ENCODE peak calls at places on chromosomes 16 and 17, in eight cellular contexts. One of them, this sample, is unnamed.

GRCh38 chr17:78176548-78177025 is 8.2 kb downstream of the SYNGR2 start:
- DNase-seq in fibroblast of the aortic adventitia: peak
- DNase-seq in fibroblast of mammary gland: peak
- DNase-seq in heart left ventricle: peak
- DNase-seq in neural progenitor cell: peak
- DNase-seq in uterus: peak
- DNase-seq in GM23338: peak
- DNase-seq in lower lobe of right lung: peak
- DNase-seq in this sample: peak

GRCh38 chr17:49414622-49415350 is at the start of gene PHB1:
- DNase-seq in heart left ventricle: peak
- DNase-seq in GM23338: peak
- DNase-seq in lower lobe of right lung: peak
- DNase-seq in uterus: peak
- DNase-seq in fibroblast of mammary gland: peak
- DNase-seq in fibroblast of the aortic adventitia: peak
- DNase-seq in neural progenitor cell: peak
- DNase-seq in this sample: peak

GRCh38 chr16:25030420-25031131 is 15.4 kb upstream of the ARHGAP17 start:
- DNase-seq in heart left ventricle: no peak
- DNase-seq in uterus: no peak
- DNase-seq in lower lobe of right lung: no peak
- DNase-seq in fibroblast of mammary gland: no peak
- DNase-seq in GM23338: no peak
- DNase-seq in fibroblast of the aortic adventitia: no peak
- DNase-seq in neural progenitor cell: no peak
- DNase-seq in this sample: no peak

GRCh38 chr17:19288453-19288852 is 51.3 kb downstream of the EPN2 start:
- DNase-seq in GM23338: peak
- DNase-seq in fibroblast of mammary gland: no peak
- DNase-seq in neural progenitor cell: peak
- DNase-seq in heart left ventricle: no peak
- DNase-seq in fibroblast of the aortic adventitia: no peak
- DNase-seq in lower lobe of right lung: no peak
- DNase-seq in uterus: no peak
- DNase-seq in this sample: peak

GRCh38 chr17:35972535-35972934 is 8.8 kb downstream of the CCL16 start:
- DNase-seq in GM23338: no peak
- DNase-seq in uterus: no peak
- DNase-seq in fibroblast of the aortic adventitia: no peak
- DNase-seq in heart left ventricle: no peak
- DNase-seq in neural progenitor cell: no peak
- DNase-seq in lower lobe of right lung: no peak
- DNase-seq in fibroblast of mammary gland: no peak
- DNase-seq in this sample: no peak

GRCh38 chr16:69724981-69725479 is 1.3 kb downstream of the NQO1 start:
- DNase-seq in fibroblast of the aortic adventitia: peak
- DNase-seq in heart left ventricle: no peak
- DNase-seq in GM23338: peak
- DNase-seq in lower lobe of right lung: no peak
- DNase-seq in fibroblast of mammary gland: no peak
- DNase-seq in neural progenitor cell: no peak
- DNase-seq in uterus: no peak
- DNase-seq in this sample: no peak

GRCh38 chr16:2924901-2925820 is 13.4 kb downstream of the FLYWCH1 start:
- DNase-seq in fibroblast of the aortic adventitia: no peak
- DNase-seq in fibroblast of mammary gland: no peak
- DNase-seq in uterus: no peak
- DNase-seq in heart left ventricle: no peak
- DNase-seq in neural progenitor cell: peak
- DNase-seq in lower lobe of right lung: no peak
- DNase-seq in GM23338: peak
- DNase-seq in this sample: peak

GRCh38 chr16:56664506-56664905 is 3.4 kb downstream of the MT1G start:
- DNase-seq in fibroblast of mammary gland: no peak
- DNase-seq in heart left ventricle: no peak
- DNase-seq in neural progenitor cell: no peak
- DNase-seq in uterus: no peak
- DNase-seq in fibroblast of the aortic adventitia: no peak
- DNase-seq in lower lobe of right lung: no peak
- DNase-seq in GM23338: no peak
- DNase-seq in this sample: no peak

GRCh38 chr17:45246861-45247428 is 14.9 kb downstream of the SPATA32 start:
- DNase-seq in fibroblast of the aortic adventitia: no peak
- DNase-seq in fibroblast of mammary gland: no peak
- DNase-seq in uterus: no peak
- DNase-seq in lower lobe of right lung: no peak
- DNase-seq in GM23338: peak
- DNase-seq in heart left ventricle: no peak
- DNase-seq in neural progenitor cell: peak
- DNase-seq in this sample: peak

GRCh38 chr16:12067714-12068401 is 91.3 kb downstream of the SNX29 start:
- DNase-seq in heart left ventricle: no peak
- DNase-seq in uterus: no peak
- DNase-seq in fibroblast of the aortic adventitia: peak
- DNase-seq in lower lobe of right lung: no peak
- DNase-seq in fibroblast of mammary gland: peak
- DNase-seq in GM23338: peak
- DNase-seq in neural progenitor cell: peak
- DNase-seq in this sample: peak

GRCh38 chr16:20637247-20637646 is 60.2 kb downstream of the ACSM1 start:
- DNase-seq in lower lobe of right lung: no peak
- DNase-seq in GM23338: no peak
- DNase-seq in neural progenitor cell: no peak
- DNase-seq in fibroblast of the aortic adventitia: no peak
- DNase-seq in fibroblast of mammary gland: no peak
- DNase-seq in uterus: no peak
- DNase-seq in heart left ventricle: no peak
- DNase-seq in this sample: no peak

GRCh38 chr17:61486135-61487120 is 34.2 kb downstream of the TBX4 start:
- DNase-seq in fibroblast of mammary gland: no peak
- DNase-seq in uterus: peak
- DNase-seq in heart left ventricle: no peak
- DNase-seq in GM23338: peak
- DNase-seq in neural progenitor cell: peak
- DNase-seq in fibroblast of the aortic adventitia: no peak
- DNase-seq in lower lobe of right lung: no peak
- DNase-seq in this sample: peak

GRCh38 chr17:18850679-18851078 is 7.3 kb upstream of the PRPSAP2 start:
- DNase-seq in neural progenitor cell: no peak
- DNase-seq in GM23338: no peak
- DNase-seq in lower lobe of right lung: no peak
- DNase-seq in fibroblast of mammary gland: no peak
- DNase-seq in uterus: no peak
- DNase-seq in heart left ventricle: no peak
- DNase-seq in fibroblast of the aortic adventitia: no peak
- DNase-seq in this sample: no peak

GRCh38 chr17:14557482-14557881 is 256.6 kb downstream of the HS3ST3B1 start:
- DNase-seq in uterus: no peak
- DNase-seq in GM23338: no peak
- DNase-seq in neural progenitor cell: no peak
- DNase-seq in lower lobe of right lung: no peak
- DNase-seq in fibroblast of mammary gland: no peak
- DNase-seq in fibroblast of the aortic adventitia: no peak
- DNase-seq in heart left ventricle: no peak
- DNase-seq in this sample: no peak

GRCh38 chr17:14559720-14560119 is 258.8 kb downstream of the HS3ST3B1 start:
- DNase-seq in GM23338: no peak
- DNase-seq in lower lobe of right lung: no peak
- DNase-seq in neural progenitor cell: no peak
- DNase-seq in heart left ventricle: no peak
- DNase-seq in uterus: no peak
- DNase-seq in fibroblast of the aortic adventitia: no peak
- DNase-seq in fibroblast of mammary gland: no peak
- DNase-seq in this sample: no peak

GRCh38 chr17:14559220-14559619 is 258.3 kb downstream of the HS3ST3B1 start:
- DNase-seq in GM23338: no peak
- DNase-seq in uterus: no peak
- DNase-seq in neural progenitor cell: no peak
- DNase-seq in fibroblast of the aortic adventitia: no peak
- DNase-seq in fibroblast of mammary gland: no peak
- DNase-seq in lower lobe of right lung: no peak
- DNase-seq in heart left ventricle: no peak
- DNase-seq in this sample: no peak

GRCh38 chr17:14552311-14552710 is 251.4 kb downstream of the HS3ST3B1 start:
- DNase-seq in neural progenitor cell: no peak
- DNase-seq in fibroblast of the aortic adventitia: peak
- DNase-seq in fibroblast of mammary gland: no peak
- DNase-seq in heart left ventricle: no peak
- DNase-seq in lower lobe of right lung: no peak
- DNase-seq in GM23338: no peak
- DNase-seq in uterus: no peak
- DNase-seq in this sample: no peak

GRCh38 chr17:14553847-14554246 is 253.0 kb downstream of the HS3ST3B1 start:
- DNase-seq in uterus: no peak
- DNase-seq in neural progenitor cell: no peak
- DNase-seq in fibroblast of the aortic adventitia: no peak
- DNase-seq in fibroblast of mammary gland: no peak
- DNase-seq in GM23338: peak
- DNase-seq in heart left ventricle: no peak
- DNase-seq in lower lobe of right lung: no peak
- DNase-seq in this sample: no peak
- TF ChIP-seq CTCF in uterus: no peak
- TF ChIP-seq CTCF in neural progenitor cell: peak
- TF ChIP-seq CTCF in fibroblast of the aortic adventitia: no peak
- TF ChIP-seq CTCF in fibroblast of mammary gland: no peak
- TF ChIP-seq CTCF in GM23338: peak
- TF ChIP-seq CTCF in heart left ventricle: no peak
- TF ChIP-seq CTCF in lower lobe of right lung: no peak
- TF ChIP-seq CTCF in this sample: no peak

GRCh38 chr17:10845388-10845751 is 7.5 kb upstream of the PIRT start:
- DNase-seq in fibroblast of the aortic adventitia: no peak
- DNase-seq in fibroblast of mammary gland: no peak
- DNase-seq in GM23338: no peak
- DNase-seq in heart left ventricle: no peak
- DNase-seq in uterus: no peak
- DNase-seq in lower lobe of right lung: no peak
- DNase-seq in neural progenitor cell: no peak
- DNase-seq in this sample: no peak
- TF ChIP-seq CTCF in fibroblast of the aortic adventitia: no peak
- TF ChIP-seq CTCF in fibroblast of mammary gland: no peak
- TF ChIP-seq CTCF in GM23338: no peak
- TF ChIP-seq CTCF in heart left ventricle: no peak
- TF ChIP-seq CTCF in uterus: no peak
- TF ChIP-seq CTCF in lower lobe of right lung: no peak
- TF ChIP-seq CTCF in neural progenitor cell: no peak
- TF ChIP-seq CTCF in this sample: peak

DNA sequence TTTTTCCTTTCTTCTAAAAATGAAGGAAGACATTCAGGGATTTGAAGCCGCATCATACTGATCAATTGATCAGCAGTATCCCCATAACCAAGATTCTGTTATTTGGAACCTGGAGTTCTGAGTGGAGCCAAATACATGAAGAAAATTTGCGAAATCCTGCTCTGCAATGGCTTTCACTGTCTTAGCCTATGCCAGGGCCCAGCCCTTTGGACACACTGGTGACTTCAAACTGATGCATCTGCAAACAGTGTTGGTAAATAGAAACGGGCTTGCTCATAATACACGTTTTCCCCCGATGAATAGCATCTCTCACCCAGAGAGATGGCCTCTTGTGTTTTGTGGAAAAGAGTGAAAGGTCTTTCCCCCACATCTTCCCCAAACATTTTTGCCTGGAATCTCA is 87.6 kb upstream of the TOX3 start:
- DNase-seq in fibroblast of the aortic adventitia: no peak
- DNase-seq in heart left ventricle: no peak
- DNase-seq in fibroblast of mammary gland: no peak
- DNase-seq in neural progenitor cell: no peak
- DNase-seq in lower lobe of right lung: no peak
- DNase-seq in uterus: no peak
- DNase-seq in GM23338: no peak
- DNase-seq in this sample: no peak
- TF ChIP-seq CTCF in fibroblast of the aortic adventitia: no peak
- TF ChIP-seq CTCF in heart left ventricle: no peak
- TF ChIP-seq CTCF in fibroblast of mammary gland: no peak
- TF ChIP-seq CTCF in neural progenitor cell: no peak
- TF ChIP-seq CTCF in lower lobe of right lung: no peak
- TF ChIP-seq CTCF in uterus: no peak
- TF ChIP-seq CTCF in GM23338: no peak
- TF ChIP-seq CTCF in this sample: no peak

GRCh38 chr16:23014592-23014991 is 134.7 kb downstream of the USP31 start:
- DNase-seq in uterus: no peak
- DNase-seq in fibroblast of the aortic adventitia: no peak
- DNase-seq in lower lobe of right lung: no peak
- DNase-seq in neural progenitor cell: no peak
- DNase-seq in GM23338: no peak
- DNase-seq in fibroblast of mammary gland: no peak
- DNase-seq in heart left ventricle: no peak
- DNase-seq in this sample: no peak

GRCh38 chr16:23015580-23015979 is 133.7 kb downstream of the USP31 start:
- DNase-seq in fibroblast of mammary gland: no peak
- DNase-seq in neural progenitor cell: no peak
- DNase-seq in lower lobe of right lung: no peak
- DNase-seq in uterus: no peak
- DNase-seq in heart left ventricle: no peak
- DNase-seq in GM23338: no peak
- DNase-seq in fibroblast of the aortic adventitia: no peak
- DNase-seq in this sample: no peak

GRCh38 chr16:23009075-23009474 is 140.2 kb downstream of the USP31 start:
- DNase-seq in uterus: no peak
- DNase-seq in fibroblast of mammary gland: no peak
- DNase-seq in heart left ventricle: no peak
- DNase-seq in lower lobe of right lung: no peak
- DNase-seq in GM23338: no peak
- DNase-seq in fibroblast of the aortic adventitia: no peak
- DNase-seq in neural progenitor cell: no peak
- DNase-seq in this sample: no peak

GRCh38 chr16:23016372-23016771 is 132.9 kb downstream of the USP31 start:
- DNase-seq in neural progenitor cell: no peak
- DNase-seq in fibroblast of the aortic adventitia: no peak
- DNase-seq in GM23338: no peak
- DNase-seq in heart left ventricle: no peak
- DNase-seq in fibroblast of mammary gland: no peak
- DNase-seq in lower lobe of right lung: no peak
- DNase-seq in uterus: no peak
- DNase-seq in this sample: no peak

GRCh38 chr16:23013484-23013883 is 135.8 kb downstream of the USP31 start:
- DNase-seq in neural progenitor cell: peak
- DNase-seq in lower lobe of right lung: no peak
- DNase-seq in uterus: no peak
- DNase-seq in fibroblast of the aortic adventitia: no peak
- DNase-seq in fibroblast of mammary gland: peak
- DNase-seq in GM23338: peak
- DNase-seq in heart left ventricle: no peak
- DNase-seq in this sample: no peak
- TF ChIP-seq CTCF in neural progenitor cell: peak
- TF ChIP-seq CTCF in lower lobe of right lung: no peak
- TF ChIP-seq CTCF in uterus: no peak
- TF ChIP-seq CTCF in fibroblast of the aortic adventitia: no peak
- TF ChIP-seq CTCF in fibroblast of mammary gland: no peak
- TF ChIP-seq CTCF in GM23338: peak
- TF ChIP-seq CTCF in heart left ventricle: no peak
- TF ChIP-seq CTCF in this sample: no peak

GRCh38 chr16:10942352-10943297 is at the start of gene DEXI:
- DNase-seq in uterus: peak
- DNase-seq in GM23338: peak
- DNase-seq in heart left ventricle: peak
- DNase-seq in fibroblast of mammary gland: peak
- DNase-seq in neural progenitor cell: peak
- DNase-seq in fibroblast of the aortic adventitia: peak
- DNase-seq in lower lobe of right lung: peak
- DNase-seq in this sample: peak
- TF ChIP-seq CTCF in uterus: peak
- TF ChIP-seq CTCF in GM23338: no peak
- TF ChIP-seq CTCF in heart left ventricle: peak
- TF ChIP-seq CTCF in fibroblast of mammary gland: no peak
- TF ChIP-seq CTCF in neural progenitor cell: peak
- TF ChIP-seq CTCF in fibroblast of the aortic adventitia: no peak
- TF ChIP-seq CTCF in lower lobe of right lung: peak
- TF ChIP-seq CTCF in this sample: no peak

GRCh38 chr17:46949291-46950174 is 26.6 kb downstream of the GOSR2 start:
- DNase-seq in GM23338: no peak
- DNase-seq in uterus: no peak
- DNase-seq in neural progenitor cell: no peak
- DNase-seq in fibroblast of the aortic adventitia: no peak
- DNase-seq in fibroblast of mammary gland: peak
- DNase-seq in lower lobe of right lung: no peak
- DNase-seq in heart left ventricle: no peak
- DNase-seq in this sample: no peak
- TF ChIP-seq CTCF in GM23338: no peak
- TF ChIP-seq CTCF in uterus: no peak
- TF ChIP-seq CTCF in neural progenitor cell: no peak
- TF ChIP-seq CTCF in fibroblast of the aortic adventitia: no peak
- TF ChIP-seq CTCF in fibroblast of mammary gland: no peak
- TF ChIP-seq CTCF in lower lobe of right lung: no peak
- TF ChIP-seq CTCF in heart left ventricle: no peak
- TF ChIP-seq CTCF in this sample: no peak

This sample was measured in nephron progenitor cell.